ENCODE peak calls at places on chromosomes 3 and 15, in seven cellular contexts. K is fibroblast of lung; W is H9; I is stomach; Z is CD4-positive, alpha-beta T cell; X is AG10803; O is fibroblast of pulmonary artery. C is an unnamed sample.

GRCh38 chr3:150286390-150287147 is 121.5 kb upstream of the TSC22D2 start:
- DNase-seq in O (peak), W (no peak), Z (peak), I (no peak), X (peak), K (peak), C (no peak)

GRCh38 chr3:172746476-172746875 is 4.0 kb upstream of the ECT2 start:
- DNase-seq in Z (no peak), X (peak), W (no peak), O (peak), I (no peak), K (peak), C (no peak)

GRCh38 chr3:124263168-124263567 is 271.2 kb upstream of the ROPN1 start:
- DNase-seq in X (peak), O (peak), W (no peak), K (peak), Z (no peak), I (no peak), C (no peak)

GRCh38 chr3:149042766-149043386 is 43.5 kb downstream of the HLTF start:
- DNase-seq in I (no peak), Z (no peak), X (peak), O (peak), K (peak), W (no peak), C (no peak)

GRCh38 chr15:79030470-79030869 is 60.1 kb downstream of the RASGRF1 start:
- DNase-seq in X (no peak), W (no peak), Z (no peak), O (no peak), K (no peak), I (no peak), C (no peak)

GRCh38 chr3:39280569-39280968 is 733 bp upstream of the CX3CR1 start:
- DNase-seq in W (no peak), O (no peak), Z (no peak), I (no peak), X (no peak), K (no peak), C (no peak)

GRCh38 chr15:70916531-70916930 is 23.9 kb downstream of the LRRC49 start:
- DNase-seq in X (no peak), W (peak), K (no peak), O (no peak), I (no peak), Z (no peak), C (no peak)

GRCh38 chr3:114900908-114901307 is 246.2 kb downstream of the ZBTB20 start:
- DNase-seq in Z (no peak), X (peak), I (no peak), W (no peak), O (peak), K (no peak), C (no peak)

GRCh38 chr15:67177750-67178149 is 76.7 kb downstream of the AAGAB start:
- DNase-seq in X (peak), Z (no peak), I (no peak), O (peak), W (no peak), K (peak), C (no peak)

GRCh38 chr3:153595186-153595815 is 433.3 kb downstream of the RAP2B start:
- DNase-seq in X (peak), I (no peak), K (peak), O (peak), W (no peak), Z (no peak), C (no peak)

GRCh38 chr15:68852466-68852865 is 31.8 kb upstream of the ANP32A start:
- DNase-seq in O (no peak), Z (no peak), I (no peak), X (no peak), K (no peak), W (no peak), C (no peak)

GRCh38 chr15:61888074-61888780 is 172.0 kb downstream of the VPS13C start:
- DNase-seq in X (peak), W (no peak), I (no peak), O (peak), K (no peak), Z (no peak), C (no peak)

GRCh38 chr3:134885877-134886621 is 91.0 kb downstream of the EPHB1 start:
- DNase-seq in W (peak), I (no peak), K (peak), Z (no peak), X (peak), O (no peak), C (no peak)

GRCh38 chr3:72533584-72534473 is 314.4 kb downstream of the SHQ1 start:
- DNase-seq in Z (no peak), O (no peak), W (no peak), I (no peak), K (no peak), X (no peak), C (no peak)

GRCh38 chr3:197512691-197513571 is 42.8 kb downstream of the BDH1 start:
- DNase-seq in I (no peak), X (no peak), K (no peak), W (no peak), Z (no peak), O (no peak), C (no peak)

GRCh38 chr3:86743233-86743632 is 247.7 kb downstream of the VGLL3 start:
- DNase-seq in I (no peak), Z (no peak), X (no peak), W (no peak), O (no peak), K (no peak), C (no peak)

GRCh38 chr3:5092018-5092417 is 30.1 kb upstream of the ARL8B start:
- DNase-seq in X (no peak), Z (no peak), W (no peak), K (no peak), I (no peak), O (no peak), C (no peak)

GRCh38 chr3:72517804-72518442 is 330.3 kb downstream of the SHQ1 start:
- DNase-seq in O (no peak), Z (no peak), I (no peak), K (peak), X (no peak), W (no peak), C (no peak)

GRCh38 chr3:9316881-9317341 is 45.9 kb upstream of the THUMPD3 start:
- DNase-seq in K (peak), O (peak), I (no peak), W (peak), Z (no peak), X (peak), C (no peak)

GRCh38 chr3:45761831-45762230 is 34.5 kb downstream of the SLC6A20 start:
- DNase-seq in K (no peak), W (no peak), X (no peak), O (no peak), I (no peak), Z (no peak), C (no peak)

GRCh38 chr3:180416111-180416541 is 185.8 kb upstream of the TTC14 start:
- DNase-seq in O (no peak), W (no peak), I (no peak), Z (no peak), K (peak), X (peak), C (no peak)

GRCh38 chr15:79337591-79337990 is 26.7 kb downstream of the TMED3 start:
- DNase-seq in Z (no peak), I (no peak), O (no peak), W (no peak), K (no peak), X (no peak), C (no peak)

GRCh38 chr15:83626171-83626802 is 27.6 kb upstream of the ADAMTSL3 start:
- DNase-seq in X (no peak), K (peak), O (peak), Z (no peak), W (no peak), I (no peak), C (no peak)

GRCh38 chr3:149667576-149667975 is 9.8 kb upstream of the WWTR1 start:
- DNase-seq in X (peak), O (no peak), K (peak), W (no peak), I (no peak), Z (no peak), C (no peak)

GRCh38 chr15:89758981-89759380 is 7.9 kb upstream of the MESP1 start:
- DNase-seq in X (no peak), I (no peak), O (no peak), Z (no peak), K (no peak), W (no peak), C (no peak)

GRCh38 chr15:89761929-89762328 is 10.9 kb upstream of the MESP1 start:
- DNase-seq in W (no peak), O (no peak), I (no peak), K (no peak), X (no peak), Z (no peak), C (no peak)

GRCh38 chr15:89759835-89760234 is 8.8 kb upstream of the MESP1 start:
- DNase-seq in W (no peak), Z (no peak), K (no peak), O (no peak), I (no peak), X (no peak), C (no peak)

GRCh38 chr15:89760303-89761008 is 9.4 kb upstream of the MESP1 start:
- DNase-seq in X (peak), W (peak), K (peak), I (peak), O (peak), Z (peak), C (no peak)

GRCh38 chr15:89761009-89761831 is 10.2 kb upstream of the MESP1 start:
- DNase-seq in O (no peak), W (no peak), K (no peak), I (peak), Z (no peak), X (no peak), C (no peak)
- TF ChIP-seq CTCF in O (no peak), W (peak), K (no peak), I (no peak), Z (peak), X (no peak), C (peak)

GRCh38 chr3:94544131-94544530 is 481.3 kb downstream of the NSUN3 start:
- DNase-seq in W (no peak), Z (no peak), K (peak), X (no peak), I (no peak), O (no peak), C (no peak)

GRCh38 chr3:94543161-94543560 is 480.3 kb downstream of the NSUN3 start:
- DNase-seq in I (no peak), X (no peak), Z (no peak), K (no peak), O (no peak), W (no peak), C (no peak)

DNA sequence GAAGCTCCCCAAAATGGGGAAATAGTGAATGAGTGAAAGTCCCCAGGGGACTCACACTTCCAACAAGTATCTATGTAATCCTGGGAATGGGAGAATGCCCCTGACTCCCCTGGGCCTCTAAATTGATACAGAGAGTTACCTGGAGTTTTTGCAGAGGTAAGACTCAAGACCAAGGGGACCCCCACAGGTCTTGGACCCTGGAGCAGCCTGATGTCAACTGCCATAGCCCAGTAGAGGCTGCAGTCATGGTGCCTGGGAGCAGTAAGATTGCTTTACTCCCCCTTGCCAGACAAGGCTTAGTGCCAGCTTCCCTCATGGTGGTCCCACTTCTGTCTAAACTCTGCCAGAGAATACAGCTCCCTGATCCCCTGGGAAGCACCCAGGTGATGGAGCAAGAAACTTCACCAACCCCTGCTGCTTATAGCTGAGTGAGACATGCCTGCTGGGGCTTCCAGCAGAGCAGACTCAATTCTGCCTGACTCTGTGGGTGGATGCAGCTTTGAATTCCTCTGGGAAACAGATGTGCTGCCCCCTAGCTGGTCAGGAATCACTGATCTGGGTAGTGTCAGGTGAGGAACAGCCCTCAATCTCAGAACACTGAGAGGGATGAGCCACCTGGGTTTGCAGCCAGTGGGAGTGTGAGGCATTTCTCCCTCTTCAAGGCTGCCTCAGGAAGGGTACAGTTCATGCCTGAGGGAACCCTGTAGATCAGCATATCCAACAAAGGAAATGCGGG is 485.9 kb downstream of the NSUN3 start:
- DNase-seq in I (no peak), K (no peak), O (no peak), W (peak), Z (no peak), X (no peak), C (no peak)
- TF ChIP-seq CTCF in I (no peak), K (no peak), O (no peak), W (peak), Z (no peak), X (no peak), C (no peak)

DNA sequence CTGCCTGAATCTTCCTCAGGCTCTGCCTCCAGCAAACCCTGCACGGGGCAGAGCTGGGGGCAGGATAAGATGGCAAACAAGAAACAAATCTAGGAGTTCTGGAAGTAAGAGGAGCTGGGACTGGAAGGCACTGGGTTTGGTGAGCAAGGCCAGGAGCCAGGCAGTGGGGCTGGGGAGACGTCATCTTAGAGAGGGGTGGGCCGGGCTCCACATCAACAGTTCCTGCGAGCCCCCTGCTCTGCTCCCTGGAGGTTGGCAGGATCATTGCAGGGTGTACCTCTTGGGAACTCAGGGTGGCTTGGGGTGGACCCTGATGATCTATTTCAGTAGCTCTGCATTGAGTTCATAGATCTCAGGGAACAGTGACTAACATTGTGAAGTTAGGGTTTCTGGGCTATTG is 87.3 kb upstream of the PRR23E start:
- DNase-seq in X (no peak), Z (no peak), W (peak), K (no peak), I (no peak), O (no peak), C (no peak)
- TF ChIP-seq CTCF in X (no peak), Z (no peak), W (peak), K (no peak), I (no peak), O (no peak), C (no peak)

GRCh38 chr3:77150028-77150427 is 110.1 kb downstream of the ROBO2 start:
- DNase-seq in O (no peak), K (no peak), I (no peak), Z (no peak), W (no peak), X (no peak), C (no peak)
- TF ChIP-seq CTCF in O (no peak), K (no peak), I (no peak), Z (no peak), W (no peak), X (no peak), C (no peak)

GRCh38 chr3:57957823-57958222 is 50.4 kb upstream of the FLNB start:
- DNase-seq in O (no peak), I (no peak), W (no peak), K (no peak), X (no peak), Z (no peak), C (no peak)

GRCh38 chr3:57958642-57959406 is 49.4 kb upstream of the FLNB start:
- DNase-seq in O (peak), X (no peak), W (no peak), Z (no peak), K (peak), I (no peak), C (no peak)

GRCh38 chr3:57956833-57957174 is 51.4 kb upstream of the FLNB start:
- DNase-seq in X (no peak), W (no peak), I (no peak), K (no peak), Z (no peak), O (no peak), C (no peak)

GRCh38 chr3:57953541-57953940 is 54.7 kb upstream of the FLNB start:
- DNase-seq in W (no peak), K (no peak), O (no peak), I (no peak), X (no peak), Z (no peak), C (no peak)

GRCh38 chr3:57956119-57956832 is 51.9 kb upstream of the FLNB start:
- DNase-seq in W (no peak), O (peak), K (peak), I (no peak), X (peak), Z (no peak), C (no peak)
- TF ChIP-seq CTCF in W (no peak), O (no peak), K (no peak), I (no peak), X (no peak), Z (no peak), C (no peak)

GRCh38 chr3:139522421-139522820 is 17.1 kb downstream of the RBP1 start:
- DNase-seq in W (peak), X (no peak), Z (no peak), K (no peak), O (no peak), I (no peak), C (no peak)
- TF ChIP-seq CTCF in W (peak), X (no peak), Z (no peak), K (no peak), O (peak), I (no peak), C (no peak)

C was measured in mesothelial cell of epicardium.